ENCODE peak calls at places on chromosome 2, in five cellular contexts. F is colonic mucosa, S is IMR-90, N is kidney epithelial cell, I is HEK293T. L is an unnamed sample.

GRCh38 chr2:164701565-164701964 is 80.3 kb upstream of the GRB14 start:
- DNase-seq in F (no peak), S (no peak), N (no peak), I (no peak), L (no peak)

GRCh38 chr2:46686811-46687210 is 207.4 kb downstream of the TMEM247 start:
- DNase-seq in F (no peak), S (no peak), N (no peak), I (no peak), L (no peak)

GRCh38 chr2:63764630-63765029 is 77.1 kb upstream of the UGP2 start:
- DNase-seq in F (no peak), S (no peak), N (no peak), I (no peak), L (peak; percentile 52)

GRCh38 chr2:217142649-217143266 is 282.9 kb upstream of the TNP1 start:
- DNase-seq in F (peak; percentile 22), S (no peak), N (no peak), I (peak; percentile 14), L (peak; percentile 5)

GRCh38 chr2:23905155-23905554 is 21.8 kb downstream of the ATAD2B start:
- DNase-seq in F (no peak), S (peak; percentile 44), N (no peak), I (no peak), L (no peak)

GRCh38 chr2:234304945-234305344 is 191.9 kb downstream of the ARL4C start:
- DNase-seq in F (no peak), S (peak; percentile 43), N (no peak), I (no peak), L (no peak)

GRCh38 chr2:147348886-147349285 is 495.9 kb upstream of the ACVR2A start:
- DNase-seq in F (no peak), S (no peak), N (no peak), I (no peak), L (no peak)

GRCh38 chr2:134625311-134625710 is 93.5 kb downstream of the TMEM163 start:
- DNase-seq in F (no peak), S (no peak), N (no peak), I (no peak), L (no peak)

GRCh38 chr2:203707530-203707929 is 1.1 kb downstream of the CD28 start:
- DNase-seq in F (no peak), S (no peak), N (no peak), I (no peak), L (no peak)

GRCh38 chr2:19914266-19914975 is 12.6 kb upstream of the TTC32 start:
- DNase-seq in F (no peak), S (no peak), N (no peak), I (no peak), L (no peak)

GRCh38 chr2:159094173-159094737 is 125.8 kb downstream of the TANC1 start:
- DNase-seq in F (peak; percentile 81), S (peak; percentile 68), N (no peak), I (no peak), L (no peak)

GRCh38 chr2:138602166-138602460 is 100.5 kb downstream of the SPOPL start:
- DNase-seq in F (no peak), S (no peak), N (no peak), I (no peak), L (no peak)

GRCh38 chr2:213238753-213239591 is 45.3 kb upstream of the SPAG16 start:
- DNase-seq in F (no peak), S (peak; percentile 86), N (peak; percentile 69), I (no peak), L (no peak)

GRCh38 chr2:153786016-153786415 is 85.7 kb upstream of the GALNT13 start:
- DNase-seq in F (no peak), S (no peak), N (no peak), I (no peak), L (no peak)

GRCh38 chr2:136527560-136527959 is 237.8 kb upstream of the THSD7B start:
- DNase-seq in F (no peak), S (no peak), N (peak; percentile 7), I (peak; percentile 32), L (peak; percentile 28)

GRCh38 chr2:46848446-46848845 is 67.2 kb downstream of the MCFD2 start:
- DNase-seq in F (peak; percentile 44), S (no peak), N (no peak), I (no peak), L (no peak)

GRCh38 chr2:193847140-193847539 is 1652.4 kb upstream of the TMEFF2 start:
- DNase-seq in F (no peak), S (no peak), N (no peak), I (no peak), L (no peak)

GRCh38 chr2:216774620-216775019 is 79.3 kb upstream of the IGFBP5 start:
- DNase-seq in F (no peak), S (peak; percentile 92), N (peak; percentile 66), I (no peak), L (no peak)

GRCh38 chr2:203662963-203663362 is 43.5 kb upstream of the CD28 start:
- DNase-seq in F (no peak), S (no peak), N (no peak), I (no peak), L (no peak)